ENCODE peak calls at places on chromosomes 13 and 19, in five cellular contexts. E is hippocampal formation; P is brain microvascular endothelial cell; F is activated naive CD8-positive, alpha-beta T cell treated with anti-CD3 and anti-CD28 coated beads for 36 hours; A is HL-60. R is an unnamed sample.
A peak's percentile ranks its signal among the peaks of the same experiment; 100 is the strongest.

GRCh38 chr13:99992376-99992775 is 10.8 kb downstream of the ZIC2 start:
- DNase-seq in E (no peak), P (no peak), F (no peak), A (no peak), R (no peak)

GRCh38 chr19:17281391-17282304 is at the start of gene ANKLE1:
- DNase-seq in E (no peak), P (no peak), F (peak; percentile 73), A (peak; percentile 77), R (peak; percentile 19)

GRCh38 chr13:84400711-84401110 is 518.4 kb upstream of the SLITRK1 start:
- DNase-seq in E (no peak), P (peak; percentile 42), F (no peak), A (no peak), R (peak; percentile 12)

GRCh38 chr13:99655351-99656091 is 154.2 kb downstream of the TM9SF2 start:
- DNase-seq in E (no peak), P (peak; percentile 78), F (peak; percentile 15), A (no peak), R (no peak)

GRCh38 chr13:111912453-111912866 is 154.5 kb upstream of the SOX1 start:
- DNase-seq in E (no peak), P (no peak), F (no peak), A (no peak), R (no peak)

GRCh38 chr19:30556230-30556711 is 184.1 kb downstream of the ZNF536 start:
- DNase-seq in E (peak; percentile 84), P (no peak), F (no peak), A (no peak), R (peak; percentile 76)

GRCh38 chr19:35195822-35196221 is 32.7 kb downstream of the FAM187B start:
- DNase-seq in E (no peak), P (no peak), F (no peak), A (no peak), R (no peak)

GRCh38 chr13:106099765-106100164 is 435.7 kb downstream of the EFNB2 start:
- DNase-seq in E (no peak), P (no peak), F (no peak), A (no peak), R (no peak)

GRCh38 chr13:44759222-44759721 is 183.1 kb upstream of the TSC22D1 start:
- DNase-seq in E (no peak), P (no peak), F (no peak), A (no peak), R (no peak)

GRCh38 chr13:52011690-52012511 is at the start of gene ALG11:
- DNase-seq in E (peak; percentile 98), P (peak; percentile 100), F (peak; percentile 99), A (peak; percentile 83), R (peak; percentile 98)

GRCh38 chr19:35154535-35155406 is at the start of gene FXYD5:
- DNase-seq in E (no peak), P (peak; percentile 56), F (peak; percentile 86), A (peak; percentile 86), R (no peak)

GRCh38 chr19:23718802-23719201 is 31.8 kb upstream of the ZNF675 start:
- DNase-seq in E (no peak), P (no peak), F (no peak), A (no peak), R (no peak)

GRCh38 chr13:48181482-48182145 is 51.4 kb upstream of the ITM2B start:
- DNase-seq in E (no peak), P (no peak), F (no peak), A (no peak), R (no peak)

GRCh38 chr19:35585844-35586243 is at the start of gene PMIS2:
- DNase-seq in E (no peak), P (no peak), F (peak; percentile 21), A (no peak), R (no peak)

GRCh38 chr13:62085337-62085736 is 669.7 kb upstream of the PCDH20 start:
- DNase-seq in E (no peak), P (no peak), F (no peak), A (no peak), R (no peak)

GRCh38 chr13:76036176-76036575 is 400.0 kb downstream of the LMO7 start:
- DNase-seq in E (no peak), P (no peak), F (no peak), A (no peak), R (no peak)

GRCh38 chr19:34351382-34351802 is 13.6 kb upstream of the GPI start:
- DNase-seq in E (no peak), P (no peak), F (no peak), A (no peak), R (no peak)

GRCh38 chr13:26693749-26694463 is 66.7 kb downstream of the GPR12 start:
- DNase-seq in E (no peak), P (no peak), F (no peak), A (no peak), R (no peak)

GRCh38 chr19:28542394-28543243 is 670.3 kb downstream of the UQCRFS1 start:
- DNase-seq in E (no peak), P (no peak), F (no peak), A (no peak), R (no peak)

GRCh38 chr13:114053026-114053425 is 79.2 kb upstream of the C13orf46 start:
- DNase-seq in E (no peak), P (peak; percentile 79), F (no peak), A (no peak), R (no peak)

GRCh38 chr13:75481176-75482069 is 546 bp downstream of the TBC1D4 start:
- DNase-seq in E (no peak), P (no peak), F (peak; percentile 37), A (no peak), R (peak; percentile 32)

GRCh38 chr19:39297931-39298634 is 1.9 kb downstream of the IFNL1 start:
- DNase-seq in E (no peak), P (no peak), F (peak; percentile 61), A (no peak), R (no peak)

GRCh38 chr13:30835442-30835841 is 70.6 kb upstream of the MEDAG start:
- DNase-seq in E (no peak), P (no peak), F (no peak), A (no peak), R (no peak)

GRCh38 chr19:42122691-42123607 is 9.3 kb downstream of the POU2F2 start:
- DNase-seq in E (no peak), P (no peak), F (peak; percentile 88), A (no peak), R (no peak)

GRCh38 chr13:41402695-41403511 is 54.4 kb upstream of the RGCC start:
- DNase-seq in E (no peak), P (no peak), F (no peak), A (no peak), R (peak; percentile 37)

GRCh38 chr19:47095707-47096704 is 17.6 kb downstream of the ZC3H4 start:
- DNase-seq in E (no peak), P (no peak), F (no peak), A (peak; percentile 81), R (no peak)

GRCh38 chr13:94389544-94390351 is 89.7 kb downstream of the DCT start:
- DNase-seq in E (no peak), P (no peak), F (no peak), A (no peak), R (no peak)

GRCh38 chr19:12939292-12939606 is 840 bp downstream of the CALR start:
- DNase-seq in E (no peak), P (peak; percentile 57), F (peak; percentile 44), A (no peak), R (no peak)

GRCh38 chr13:64633948-64634347 is 2596.2 kb downstream of the PCDH9 start:
- DNase-seq in E (no peak), P (no peak), F (no peak), A (no peak), R (no peak)

GRCh38 chr19:35436477-35437141 is 11.4 kb upstream of the FFAR2 start:
- DNase-seq in E (no peak), P (no peak), F (peak; percentile 43), A (peak; percentile 81), R (no peak)

GRCh38 chr13:100751826-100752225 is 77.2 kb upstream of the TMTC4 start:
- DNase-seq in E (no peak), P (no peak), F (no peak), A (no peak), R (no peak)

GRCh38 chr13:30739646-30740642 is 4.6 kb downstream of the ALOX5AP start:
- DNase-seq in E (no peak), P (peak; percentile 83), F (peak; percentile 68), A (peak; percentile 79), R (no peak)

GRCh38 chr19:35251456-35251855 is 2.7 kb downstream of the LSR start:
- DNase-seq in E (no peak), P (no peak), F (no peak), A (no peak), R (no peak)

GRCh38 chr19:40810160-40810559 is 11.2 kb downstream of the EGLN2 start:
- DNase-seq in E (no peak), P (no peak), F (no peak), A (no peak), R (no peak)

GRCh38 chr13:24683833-24684599 is 3.8 kb downstream of the ATP12A start:
- DNase-seq in E (peak; percentile 10), P (peak; percentile 29), F (peak; percentile 50), A (no peak), R (peak; percentile 46)

GRCh38 chr19:1027953-1028902 is 1.8 kb downstream of the CNN2 start:
- DNase-seq in E (no peak), P (peak; percentile 89), F (peak; percentile 56), A (peak; percentile 59), R (no peak)